ENCODE peak calls at places on chromosomes 13 and 19, in seven cellular contexts. O is naive thymus-derived CD4-positive, alpha-beta T cell; K is CD4-positive, alpha-beta memory T cell; W is CD8-positive, alpha-beta T cell; C is aorta; M is tibial nerve; Y is effector memory CD4-positive, alpha-beta T cell. X is an unnamed sample.

GRCh38 chr19:14437578-14438140 is 4.6 kb downstream of the PKN1 start:
- DNase-seq in O (no peak), W (no peak), Y (no peak), C (no peak), M (no peak), K (no peak), X (no peak)

GRCh38 chr19:46861691-46862503 is 1.1 kb downstream of the ARHGAP35 start:
- DNase-seq in O (peak; percentile 18), W (no peak), Y (no peak), K (no peak), M (no peak), C (no peak), X (no peak)

GRCh38 chr19:17471410-17472125 is 1.2 kb downstream of the SLC27A1 start:
- DNase-seq in C (no peak), O (no peak), Y (no peak), M (no peak), W (no peak), K (no peak), X (no peak)

GRCh38 chr13:93963266-93964131 is 516.0 kb downstream of the DCT start:
- DNase-seq in W (no peak), C (no peak), O (no peak), M (no peak), Y (no peak), K (no peak), X (no peak)

GRCh38 chr19:1455336-1456120 is 5.6 kb downstream of the APC2 start:
- DNase-seq in W (no peak), C (no peak), M (no peak), O (peak; percentile 41), K (peak; percentile 51), Y (peak; percentile 46), X (peak; percentile 87)

GRCh38 chr13:19575230-19575629 is 13.9 kb upstream of the TPTE2 start:
- DNase-seq in O (no peak), Y (no peak), W (no peak), C (no peak), M (no peak), K (no peak), X (no peak)

GRCh38 chr13:111789011-111789410 is 277.9 kb upstream of the SOX1 start:
- DNase-seq in O (no peak), M (no peak), Y (no peak), W (no peak), C (peak; percentile 62), K (no peak), X (no peak)

GRCh38 chr19:56253737-56254136 is 18.8 kb upstream of the EDDM13 start:
- DNase-seq in M (no peak), K (peak; percentile 36), C (no peak), Y (no peak), O (peak; percentile 43), W (no peak), X (no peak)

GRCh38 chr13:50079278-50080157 is 64.3 kb downstream of the KCNRG start:
- DNase-seq in M (no peak), O (no peak), Y (no peak), K (no peak), W (no peak), C (no peak), X (no peak)

GRCh38 chr13:98390086-98390697 is 186.7 kb downstream of the STK24 start:
- DNase-seq in C (no peak), W (no peak), Y (no peak), K (no peak), M (no peak), O (no peak), X (no peak)

GRCh38 chr13:39777527-39778061 is 122.1 kb downstream of the COG6 start:
- DNase-seq in K (peak; percentile 42), Y (no peak), C (no peak), M (no peak), W (no peak), O (peak; percentile 41), X (no peak)

GRCh38 chr19:45897413-45897812 is 5.0 kb downstream of the MYPOP start:
- DNase-seq in C (no peak), W (no peak), Y (no peak), O (no peak), M (no peak), K (no peak), X (no peak)

GRCh38 chr19:45999653-46000121 is 4.4 kb downstream of the CCDC61 start:
- DNase-seq in C (peak; percentile 83), M (no peak), O (no peak), Y (peak; percentile 14), K (no peak), W (no peak), X (no peak)

GRCh38 chr19:11949201-11949600 is 15.6 kb upstream of the ZNF763 start:
- DNase-seq in O (peak; percentile 17), C (no peak), K (no peak), W (no peak), M (no peak), Y (no peak), X (no peak)

GRCh38 chr13:97911311-97912138 is 42.0 kb upstream of the IPO5 start:
- DNase-seq in Y (no peak), K (no peak), C (no peak), W (no peak), M (no peak), O (no peak), X (peak; percentile 27)

GRCh38 chr13:23558675-23559536 is 11.3 kb upstream of the TNFRSF19 start:
- DNase-seq in W (no peak), O (no peak), C (no peak), M (peak; percentile 45), Y (no peak), K (no peak), X (no peak)

DNA sequence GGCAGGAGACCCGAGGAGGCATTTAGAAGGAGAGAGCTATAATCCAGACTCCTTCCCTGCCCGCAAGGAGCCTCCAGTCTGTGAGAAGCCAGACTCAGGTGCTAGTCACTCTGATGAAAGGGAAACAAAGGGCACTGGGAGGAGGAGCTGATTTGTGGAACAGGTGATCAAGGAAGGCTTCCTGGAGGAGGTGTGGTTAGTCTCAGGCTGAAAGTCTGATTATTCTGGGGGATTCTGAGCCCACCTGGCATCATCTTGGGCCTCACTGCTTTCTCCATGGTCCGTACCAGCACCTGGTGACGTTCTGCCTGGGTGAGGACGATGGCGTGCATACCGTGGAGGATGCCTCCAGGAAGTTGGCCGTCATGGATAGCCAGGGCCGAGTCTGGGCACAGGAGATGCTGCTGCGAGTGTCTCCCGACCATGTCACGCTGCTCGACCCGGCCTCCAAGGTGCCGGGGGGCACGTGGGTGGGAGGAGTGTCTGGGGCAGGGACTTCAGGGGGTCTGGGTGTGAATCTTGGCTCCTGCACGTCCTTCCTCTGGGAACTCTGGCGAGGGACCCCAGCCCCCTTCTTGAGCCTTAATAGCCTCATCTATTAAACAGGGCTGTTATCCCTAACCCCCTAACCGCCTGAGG is 3.9 kb downstream of the EPS8L1 start:
- DNase-seq in K (no peak), O (no peak), M (no peak), Y (no peak), W (no peak), C (no peak), X (no peak)
- H3K4me3 ChIP-seq in K (no peak overlapping the region), O (no peak overlapping the region), M (no peak overlapping the region), Y (no peak overlapping the region), W (no peak overlapping the region), C (no peak overlapping the region), X (no peak overlapping the region)

GRCh38 chr19:15717781-15718180 is 10.0 kb upstream of the OR10H2 start:
- DNase-seq in M (no peak), K (no peak), C (no peak), Y (no peak), W (no peak), O (no peak), X (no peak)
- H3K9me3 ChIP-seq in M (no peaks in the 10 kb centered on the region), K (no peaks in the 10 kb centered on the region), C (peaks cover 6% of the 10 kb centered on the region), Y (no peaks in the 10 kb centered on the region), W (no peaks in the 10 kb centered on the region), O (no peaks in the 10 kb centered on the region), X (peaks cover 25% of the 10 kb centered on the region)

DNA sequence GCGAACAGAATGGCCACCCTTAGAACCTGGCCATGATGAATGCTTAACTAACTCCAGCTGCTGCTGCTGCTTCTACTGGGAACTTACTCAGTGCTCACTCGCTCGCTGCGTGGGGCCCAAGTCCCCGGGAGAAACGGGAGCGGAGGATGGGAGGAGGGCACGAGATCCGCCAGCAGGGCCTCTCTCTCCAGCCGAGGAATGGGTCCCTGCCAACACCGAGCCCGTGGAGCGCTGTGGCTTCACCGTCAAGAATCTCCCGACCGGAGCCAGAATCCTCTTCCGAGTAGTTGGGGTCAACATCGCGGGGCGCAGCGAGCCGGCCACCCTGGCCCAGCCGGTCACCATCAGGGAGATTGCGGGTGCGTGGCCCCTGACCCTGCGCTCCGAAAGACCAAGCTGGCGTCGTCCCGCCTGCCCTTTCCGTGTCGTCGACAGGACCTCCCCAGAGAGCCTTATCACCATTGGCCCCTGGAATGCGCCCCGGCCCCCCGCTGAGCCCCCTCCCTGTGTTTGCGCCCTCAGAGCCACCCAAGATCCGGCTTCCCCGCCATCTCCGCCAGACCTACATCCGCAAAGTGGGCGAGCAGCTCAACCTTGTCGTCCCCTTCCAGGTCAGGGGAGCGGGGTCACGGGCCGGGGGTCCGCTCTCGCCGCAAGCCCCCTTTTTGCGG is 17.8 kb upstream of the EMC10 start:
- DNase-seq in M (no peak), O (no peak), Y (no peak), K (no peak), W (no peak), C (no peak), X (no peak)
- H3K4me3 ChIP-seq in M (no peak overlapping the region), O (no peak overlapping the region), Y (no peak overlapping the region), K (no peak overlapping the region), W (no peak overlapping the region), C (no peak overlapping the region), X (no peak overlapping the region)

GRCh38 chr19:52557231-52557995 is 12.7 kb upstream of the ZNF701 start:
- DNase-seq in M (no peak), O (no peak), C (no peak), Y (no peak), W (no peak), K (no peak), X (no peak)
- H3K9me3 ChIP-seq in M (peaks cover 64% of the 10 kb centered on the region), O (peaks cover 14% of the 10 kb centered on the region), C (peaks cover 15% of the 10 kb centered on the region), Y (peaks cover 38% of the 10 kb centered on the region), W (peaks cover 66% of the 10 kb centered on the region), K (peaks cover 20% of the 10 kb centered on the region), X (peaks cover 5% of the 10 kb centered on the region)

GRCh38 chr13:114128624-114129522 is 3.5 kb downstream of the RASA3 start:
- DNase-seq in M (peak; percentile 55), K (peak; percentile 84), W (peak; percentile 86), O (peak; percentile 73), Y (peak; percentile 79), C (peak; percentile 93), X (no peak)

GRCh38 chr13:114131581-114132418 is 623 bp downstream of the RASA3 start:
- DNase-seq in C (peak; percentile 82), O (peak; percentile 58), M (no peak), Y (no peak), K (peak; percentile 39), W (no peak), X (no peak)

GRCh38 chr13:114129649-114130062 is 2.8 kb downstream of the RASA3 start:
- DNase-seq in M (no peak), C (no peak), O (no peak), Y (no peak), K (no peak), W (no peak), X (no peak)

GRCh38 chr13:114130708-114131580 is 1.5 kb downstream of the RASA3 start:
- DNase-seq in K (peak; percentile 79), W (no peak), Y (peak; percentile 53), C (peak; percentile 88), M (no peak), O (peak; percentile 76), X (no peak)

DNA sequence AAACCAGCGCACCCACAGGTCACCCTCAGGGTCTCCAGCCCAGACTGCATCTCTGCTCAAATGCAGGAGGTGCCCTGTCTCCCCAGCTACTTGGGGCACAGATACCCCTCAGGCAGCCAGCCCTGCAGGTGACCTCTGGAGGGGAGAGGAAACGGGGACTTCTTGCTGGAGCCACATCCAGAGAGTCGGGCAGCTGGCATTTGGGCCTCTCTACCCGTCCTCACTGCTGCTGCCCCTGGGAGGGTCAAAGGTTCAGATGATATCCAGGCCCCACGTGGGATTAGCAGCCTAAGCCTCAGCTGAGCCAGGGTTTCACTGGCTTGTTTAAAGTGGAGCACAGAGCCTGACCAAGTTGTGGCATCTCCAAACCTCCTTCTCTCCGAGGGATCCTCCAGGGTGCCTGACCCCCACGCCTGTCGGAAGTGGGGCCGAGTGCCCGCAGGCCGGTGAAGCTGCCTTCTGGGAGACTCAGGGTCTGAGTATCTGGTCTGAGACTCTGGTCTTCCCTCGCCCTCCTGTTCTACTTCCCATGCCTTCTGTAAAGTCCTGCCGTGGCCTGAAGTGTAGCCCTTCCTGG is 2.2 kb downstream of the RASA3 start:
- DNase-seq in K (no peak), C (no peak), Y (no peak), O (no peak), W (no peak), M (no peak), X (no peak)
- H3K4me3 ChIP-seq in K (peak overlapping the region; percentile 92), C (peak overlapping the region; percentile 45), Y (peak overlapping the region; percentile 99), O (peak overlapping the region; percentile 90), W (peak overlapping the region; percentile 96), M (peak overlapping the region; percentile 71), X (no peak overlapping the region)